ENCODE peak calls at places on chromosomes 4 and X, in four cellular contexts. L, M, T and F are unnamed samples.

GRCh38 chr4:28523791-28524190 is 1663.2 kb downstream of the STIM2 start:
- DNase-seq in L (no peak), T (no peak), M (no peak), F (no peak)

GRCh38 chr4:106604319-106605051 is 235.9 kb upstream of the GIMD1 start:
- DNase-seq in M (no peak), L (no peak), T (no peak), F (no peak)

GRCh38 chrX:22674947-22675346 is 324.8 kb upstream of the DDX53 start:
- DNase-seq in M (no peak), T (no peak), L (no peak), F (no peak)

GRCh38 chrX:27619459-27619858 is 29.3 kb downstream of the DCAF8L2 start:
- DNase-seq in L (no peak), M (no peak), T (no peak), F (no peak)

GRCh38 chr4:15656038-15656470 is 897 bp upstream of the FBXL5 start:
- DNase-seq in T (no peak), M (no peak), L (no peak), F (no peak)

GRCh38 chrX:139179592-139179991 is 350.9 kb upstream of the F9 start:
- DNase-seq in T (no peak), M (no peak), L (no peak), F (no peak)

GRCh38 chr4:71559957-71560541 is 221.2 kb downstream of the SLC4A4 start:
- DNase-seq in L (peak; percentile 18), T (no peak), M (no peak), F (no peak)

GRCh38 chr4:107279729-107280128 is 243.6 kb upstream of the DKK2 start:
- DNase-seq in T (no peak), M (no peak), L (no peak), F (no peak)

GRCh38 chr4:111178231-111178630 is 555.4 kb upstream of the PITX2 start:
- DNase-seq in L (no peak), T (no peak), M (no peak), F (no peak)

GRCh38 chrX:149962859-149963757 is 24.8 kb upstream of the EOLA2 start:
- DNase-seq in L (no peak), M (peak; percentile 68), T (peak; percentile 51), F (peak; percentile 64)

GRCh38 chrX:149040873-149041535 is 464.1 kb downstream of the IDS start:
- DNase-seq in L (peak; percentile 6), M (no peak), T (no peak), F (no peak)

GRCh38 chr4:58163172-58163571 is 1053.0 kb upstream of the IGFBP7 start:
- DNase-seq in T (no peak), L (peak; percentile 1), M (no peak), F (no peak)

GRCh38 chr4:29970626-29971025 is 749.5 kb upstream of the PCDH7 start:
- DNase-seq in T (no peak), L (no peak), M (no peak), F (no peak)

GRCh38 chrX:6026980-6027379 is 201.7 kb downstream of the NLGN4X start:
- DNase-seq in L (no peak), M (no peak), T (no peak), F (no peak)

GRCh38 chr4:83527671-83528070 is 8.2 kb upstream of the GPAT3 start:
- DNase-seq in L (no peak), T (no peak), M (no peak), F (no peak)

GRCh38 chr4:150782311-150782710 is 200.4 kb downstream of the MAB21L2 start:
- DNase-seq in L (no peak), M (peak; percentile 21), T (no peak), F (no peak)

GRCh38 chr4:57492479-57492878 is 382.3 kb upstream of the IGFBP7 start:
- DNase-seq in L (no peak), M (no peak), T (no peak), F (no peak)

GRCh38 chrX:111100191-111100590 is 4.2 kb downstream of the PAK3 start:
- DNase-seq in M (peak; percentile 46), L (no peak), T (no peak), F (no peak)

GRCh38 chr4:107600456-107600855 is 119.6 kb downstream of the PAPSS1 start:
- DNase-seq in M (no peak), T (no peak), L (no peak), F (no peak)

GRCh38 chr4:51872283-51872997 is 29.5 kb downstream of the DCUN1D4 start:
- DNase-seq in M (no peak), T (no peak), L (no peak), F (no peak)

GRCh38 chr4:83261307-83261706 is 23.3 kb downstream of the COQ2 start:
- DNase-seq in L (no peak), T (no peak), M (peak; percentile 38), F (peak; percentile 59)

GRCh38 chr4:150518559-150518958 is 63.4 kb upstream of the MAB21L2 start:
- DNase-seq in L (peak; percentile 34), M (no peak), T (no peak), F (no peak)

GRCh38 chr4:144645621-144646522 is at the start of gene HHIP:
- DNase-seq in L (no peak), M (peak; percentile 75), T (peak; percentile 49), F (no peak)

GRCh38 chrX:9865804-9866471 is 79.7 kb downstream of the SHROOM2 start:
- DNase-seq in T (no peak), L (peak; percentile 75), M (no peak), F (no peak)

GRCh38 chr4:184028571-184028996 is 123.5 kb downstream of the STOX2 start:
- DNase-seq in M (no peak), T (no peak), L (no peak), F (no peak)

GRCh38 chr4:65538571-65538970 is 131.7 kb downstream of the EPHA5 start:
- DNase-seq in M (no peak), T (no peak), L (peak; percentile 7), F (no peak)

GRCh38 chr4:166481014-166481507 is 608.0 kb downstream of the TLL1 start:
- DNase-seq in M (no peak), L (no peak), T (no peak), F (no peak)

GRCh38 chrX:101485212-101486064 is at the start of gene ARMCX4:
- DNase-seq in T (no peak), L (no peak), M (peak; percentile 68), F (no peak)

GRCh38 chrX:1767026-1767425 is 152.2 kb downstream of the ASMT start:
- DNase-seq in M (no peak), L (no peak), T (no peak), F (no peak)

GRCh38 chr4:11228575-11228974 is 200.1 kb downstream of the HS3ST1 start:
- DNase-seq in L (peak; percentile 14), M (no peak), T (no peak), F (no peak)

GRCh38 chr4:143404555-143404954 is 67.9 kb downstream of the GAB1 start:
- DNase-seq in M (no peak), L (no peak), T (no peak), F (peak; percentile 42)

GRCh38 chrX:23386726-23387125 is 52.1 kb downstream of the PTCHD1 start:
- DNase-seq in T (no peak), M (no peak), L (no peak), F (no peak)

GRCh38 chr4:119939066-119939995 is 127.3 kb downstream of the MAD2L1 start:
- DNase-seq in T (no peak), L (no peak), M (no peak), F (no peak)

GRCh38 chrX:23373129-23373804 is 38.6 kb downstream of the PTCHD1 start:
- DNase-seq in L (peak; percentile 67), T (no peak), M (no peak), F (no peak)

GRCh38 chr4:13542577-13543042 is 1.7 kb downstream of the NKX3-2 start:
- DNase-seq in T (no peak), L (no peak), M (no peak), F (no peak)
- H3K4me1 ChIP-seq in T (no peaks in the 10 kb centered on the region), L (peaks cover 5% of the 10 kb centered on the region), M (peaks cover 48% of the 10 kb centered on the region), F (peaks cover 34% of the 10 kb centered on the region)

GRCh38 chr4:67678612-67679011 is 22.3 kb downstream of the UBA6 start:
- DNase-seq in L (no peak), M (no peak), T (no peak), F (no peak)

GRCh38 chr4:67668315-67668714 is 32.6 kb downstream of the UBA6 start:
- DNase-seq in M (no peak), T (no peak), L (no peak), F (no peak)

DNA sequence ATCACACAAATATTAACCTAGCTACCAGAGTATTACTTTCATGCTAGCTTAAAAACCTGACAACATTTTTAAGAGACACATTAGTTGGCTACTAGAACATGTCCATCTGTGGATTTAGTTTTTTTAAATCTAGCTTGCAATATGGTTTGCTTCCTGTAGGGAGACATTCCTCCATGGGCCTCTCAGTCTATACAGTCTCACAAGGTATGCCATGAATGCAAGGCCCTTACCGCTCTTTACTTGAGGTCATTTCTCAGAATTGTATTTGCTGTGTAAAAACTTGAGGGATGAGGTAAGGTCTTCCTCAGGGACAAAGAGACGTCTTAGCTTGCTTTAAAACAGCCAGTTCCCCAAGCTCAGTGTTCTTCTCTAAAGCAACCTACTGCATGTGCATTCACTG is 26.9 kb downstream of the UBA6 start:
- DNase-seq in L (no peak), T (no peak), M (no peak), F (no peak)
- TF ChIP-seq CTCF in L (no peak), T (no peak), M (no peak), F (no peak)

GRCh38 chrX:153925387-153925738 is 701 bp downstream of the ARHGAP4 start:
- DNase-seq in M (no peak), T (no peak), L (no peak), F (no peak)

GRCh38 chrX:153927686-153927935 is 1.5 kb upstream of the ARHGAP4 start:
- DNase-seq in M (no peak), T (no peak), L (no peak), F (no peak)

GRCh38 chrX:153925739-153926593 is at the start of gene ARHGAP4:
- DNase-seq in L (no peak), T (no peak), M (no peak), F (peak; percentile 33)

GRCh38 chrX:153926863-153927685 is 1.0 kb upstream of the ARHGAP4 start:
- DNase-seq in T (peak; percentile 64), L (no peak), M (peak; percentile 52), F (peak; percentile 93)

DNA sequence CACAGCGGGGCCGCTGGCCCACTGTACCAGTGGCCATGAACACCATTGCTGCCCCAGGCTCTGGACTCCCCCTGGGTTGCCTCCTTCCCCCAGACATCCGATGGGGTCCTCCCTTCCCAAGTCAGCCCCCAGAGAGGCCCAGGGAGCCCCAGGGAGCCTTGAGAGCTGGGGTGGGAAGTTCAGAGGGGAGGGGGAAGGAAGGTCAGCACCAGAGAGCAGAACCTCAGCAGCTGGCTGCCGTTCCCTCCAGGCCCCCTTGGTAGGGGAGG is 464 bp upstream of the ARHGAP4 start:
- DNase-seq in T (no peak), L (no peak), M (no peak), F (no peak)
- H3K4me1 ChIP-seq in T (no peaks in the 10 kb centered on the region), L (no peaks in the 10 kb centered on the region), M (peaks cover 29% of the 10 kb centered on the region), F (no peaks in the 10 kb centered on the region)

GRCh38 chrX:71543316-71543715 is 10.4 kb downstream of the OGT start:
- DNase-seq in T (no peak), M (no peak), L (peak; percentile 94), F (no peak)
- TF ChIP-seq CTCF in T (no peak), M (no peak), L (no peak), F (no peak)

GRCh38 chr4:94540476-94540875 is 88.7 kb downstream of the PDLIM5 start:
- DNase-seq in T (no peak), M (no peak), L (peak; percentile 74), F (no peak)

GRCh38 chr4:94536049-94536448 is 84.3 kb downstream of the PDLIM5 start:
- DNase-seq in T (no peak), M (no peak), L (no peak), F (no peak)

GRCh38 chr4:94536649-94537464 is 85.1 kb downstream of the PDLIM5 start:
- DNase-seq in L (no peak), T (no peak), M (no peak), F (no peak)

GRCh38 chr4:94534401-94535312 is 82.9 kb downstream of the PDLIM5 start:
- DNase-seq in L (no peak), T (no peak), M (no peak), F (no peak)

GRCh38 chr4:94538229-94538628 is 86.5 kb downstream of the PDLIM5 start:
- DNase-seq in L (no peak), M (no peak), T (no peak), F (no peak)
- H3K4me1 ChIP-seq in L (peaks cover 30% of the 10 kb centered on the region), M (peaks cover 50% of the 10 kb centered on the region), T (peaks cover 25% of the 10 kb centered on the region), F (peaks cover 37% of the 10 kb centered on the region)